ENCODE peak calls at places on chromosomes 6 and 20, in seven cellular contexts. V is SW480; F is fibroblast of gingiva; U is ELR; S is NCI-H2029; E is foreskin fibroblast; I is activated CD4-positive, alpha-beta T cell treated with anti-CD3 and anti-CD28 coated beads, Interleukin-2, amount 50 U/mL, for 1 hour. D is an unnamed sample.

GRCh38 chr20:51315390-51315789 is 227.1 kb downstream of the NFATC2 start:
- DNase-seq in V (no peak), F (no peak), U (no peak), S (no peak), E (no peak), I (no peak), D (no peak)

GRCh38 chr20:34268851-34269668 is 27.8 kb downstream of the ASIP start:
- DNase-seq in V (no peak), F (peak), U (peak), S (no peak), E (no peak), I (peak), D (no peak)

GRCh38 chr20:33915726-33916331 is 77.9 kb upstream of the RALY start:
- DNase-seq in V (peak), F (no peak), U (peak), S (no peak), E (no peak), I (peak), D (peak)

GRCh38 chr6:90131614-90132423 is 164.8 kb downstream of the BACH2 start:
- DNase-seq in V (no peak), F (peak), U (no peak), S (no peak), E (peak), I (no peak), D (no peak)

GRCh38 chr6:41455410-41455809 is 90.8 kb upstream of the FOXP4 start:
- DNase-seq in V (no peak), F (no peak), U (no peak), S (peak), E (no peak), I (no peak), D (no peak)

GRCh38 chr6:1715336-1715735 is 105.6 kb downstream of the FOXC1 start:
- DNase-seq in V (no peak), F (no peak), U (no peak), S (no peak), E (no peak), I (no peak), D (no peak)

GRCh38 chr20:62367136-62367482 is at the start of gene LAMA5:
- DNase-seq in V (no peak), F (peak), U (peak), S (no peak), E (peak), I (no peak), D (no peak)

GRCh38 chr20:63930971-63931553 is 25.2 kb downstream of the UCKL1 start:
- DNase-seq in V (no peak), F (no peak), U (no peak), S (no peak), E (no peak), I (no peak), D (no peak)

GRCh38 chr6:140485740-140486467 is 1111.5 kb upstream of the CITED2 start:
- DNase-seq in V (no peak), F (peak), U (peak), S (peak), E (peak), I (no peak), D (peak)

GRCh38 chr6:42618686-42619085 is 54.9 kb downstream of the UBR2 start:
- DNase-seq in V (no peak), F (peak), U (peak), S (no peak), E (peak), I (no peak), D (no peak)

GRCh38 chr20:46182271-46182670 is 64.2 kb downstream of the CD40 start:
- DNase-seq in V (no peak), F (no peak), U (no peak), S (no peak), E (no peak), I (no peak), D (no peak)

GRCh38 chr6:139165324-139165723 is 30.4 kb downstream of the HECA start:
- DNase-seq in V (no peak), F (no peak), U (no peak), S (no peak), E (no peak), I (no peak), D (no peak)

GRCh38 chr6:21342496-21342895 is 251.1 kb upstream of the SOX4 start:
- DNase-seq in V (no peak), F (no peak), U (no peak), S (no peak), E (peak), I (no peak), D (no peak)

GRCh38 chr6:160042014-160042773 is 73.3 kb downstream of the IGF2R start:
- DNase-seq in V (no peak), F (peak), U (peak), S (no peak), E (peak), I (no peak), D (no peak)

GRCh38 chr6:170043881-170044790 is 246.7 kb downstream of the DLL1 start:
- DNase-seq in V (no peak), F (no peak), U (no peak), S (no peak), E (no peak), I (no peak), D (no peak)

GRCh38 chr6:24252215-24252614 is 105.6 kb downstream of the DCDC2 start:
- DNase-seq in V (no peak), F (no peak), U (no peak), S (no peak), E (no peak), I (no peak), D (no peak)

GRCh38 chr20:53737404-53738038 is 143.9 kb upstream of the ZNF217 start:
- DNase-seq in V (peak), F (peak), U (peak), S (no peak), E (no peak), I (no peak), D (no peak)

GRCh38 chr6:166565084-166565651 is 21.3 kb downstream of the RAMACL start:
- DNase-seq in V (no peak), F (no peak), U (no peak), S (no peak), E (no peak), I (no peak), D (no peak)

GRCh38 chr6:134079406-134079921 is 27.0 kb upstream of the SLC2A12 start:
- DNase-seq in V (no peak), F (no peak), U (no peak), S (no peak), E (no peak), I (no peak), D (no peak)

GRCh38 chr6:89989742-89990141 is 95.5 kb downstream of the GJA10 start:
- DNase-seq in V (no peak), F (peak), U (no peak), S (no peak), E (no peak), I (no peak), D (no peak)

GRCh38 chr6:33589723-33590530 is 9.9 kb upstream of the BAK1 start:
- DNase-seq in V (peak), F (peak), U (peak), S (no peak), E (peak), I (no peak), D (peak)

GRCh38 chr20:2691127-2691526 is 1.5 kb upstream of the EBF4 start:
- DNase-seq in V (no peak), F (no peak), U (no peak), S (no peak), E (no peak), I (no peak), D (no peak)

GRCh38 chr6:134416501-134417154 is 98.7 kb upstream of the SGK1 start:
- DNase-seq in V (no peak), F (peak), U (peak), S (no peak), E (peak), I (no peak), D (no peak)

GRCh38 chr6:90496617-90497016 is 90.3 kb downstream of the MAP3K7 start:
- DNase-seq in V (no peak), F (no peak), U (no peak), S (no peak), E (no peak), I (no peak), D (no peak)

GRCh38 chr6:121857551-121857950 is 422.1 kb downstream of the GJA1 start:
- DNase-seq in V (peak), F (no peak), U (no peak), S (no peak), E (no peak), I (no peak), D (no peak)

GRCh38 chr6:1607557-1608221 is 2.0 kb upstream of the FOXC1 start:
- DNase-seq in V (no peak), F (no peak), U (no peak), S (peak), E (no peak), I (no peak), D (no peak)

D was measured in H54.